ENCODE peak calls at places on chromosomes 16 and 17, in seven cellular contexts. F is body of pancreas, I is transverse colon, Z is upper lobe of left lung, J is OCI-LY7, S is ovary, H is stomach. X is an unnamed sample.
A peak's percentile ranks its signal among the peaks of the same experiment; 100 is the strongest.

GRCh38 chr17:64420143-64420670 is 28.7 kb upstream of the MILR1 start:
- DNase-seq in S (no peak), I (no peak), F (peak; percentile 19), Z (peak; percentile 35), H (no peak), J (peak; percentile 87), X (no peak)

GRCh38 chr17:14321980-14322776 is 21.3 kb downstream of the HS3ST3B1 start:
- DNase-seq in Z (no peak), S (no peak), H (no peak), I (no peak), F (no peak), J (no peak), X (no peak)

GRCh38 chr17:39236981-39237441 is 11.3 kb upstream of the STAC2 start:
- DNase-seq in H (no peak), F (no peak), Z (no peak), J (no peak), I (no peak), S (no peak), X (no peak)

GRCh38 chr16:46884513-46885293 is 541 bp downstream of the GPT2 start:
- DNase-seq in H (no peak), I (peak; percentile 28), Z (no peak), J (peak; percentile 55), F (peak; percentile 67), S (no peak), X (no peak)

GRCh38 chr16:17657037-17657436 is 186.3 kb upstream of the XYLT1 start:
- DNase-seq in F (no peak), J (no peak), H (no peak), Z (no peak), I (no peak), S (no peak), X (no peak)

GRCh38 chr17:46848534-46848933 is 2.8 kb upstream of the WNT9B start:
- DNase-seq in I (no peak), H (no peak), J (no peak), S (no peak), F (no peak), Z (no peak), X (no peak)

GRCh38 chr17:44223574-44224046 is 4.1 kb upstream of the UBTF start:
- DNase-seq in H (no peak), I (peak; percentile 62), J (no peak), S (peak; percentile 53), Z (no peak), F (peak; percentile 94), X (no peak)

GRCh38 chr16:66845791-66846221 is 1.6 kb downstream of the CA7 start:
- DNase-seq in H (no peak), Z (no peak), I (no peak), J (no peak), F (peak; percentile 24), S (no peak), X (no peak)

GRCh38 chr17:59754547-59754946 is 47.1 kb downstream of the VMP1 start:
- DNase-seq in Z (no peak), S (no peak), J (no peak), I (no peak), F (no peak), H (no peak), X (no peak)

GRCh38 chr17:19288453-19288852 is 51.3 kb downstream of the EPN2 start:
- DNase-seq in H (no peak), Z (no peak), J (no peak), I (no peak), F (no peak), S (no peak), X (no peak)

GRCh38 chr17:12599185-12599920 is 66.3 kb upstream of the MYOCD start:
- DNase-seq in F (no peak), Z (no peak), J (no peak), S (no peak), I (no peak), H (no peak), X (no peak)

GRCh38 chr17:34177642-34178041 is 77.4 kb upstream of the CCL2 start:
- DNase-seq in I (no peak), F (no peak), Z (no peak), J (no peak), H (no peak), S (no peak), X (no peak)

GRCh38 chr16:3266873-3267537 is 10.6 kb upstream of the MEFV start:
- DNase-seq in I (no peak), J (peak; percentile 64), F (no peak), S (no peak), H (no peak), Z (no peak), X (no peak)

GRCh38 chr17:48505788-48506187 is 25.0 kb downstream of the HOXB1 start:
- DNase-seq in F (no peak), I (no peak), J (peak; percentile 37), Z (no peak), H (no peak), S (no peak), X (no peak)

GRCh38 chr16:14300631-14301149 is 229.6 kb downstream of the MRTFB start:
- DNase-seq in S (peak; percentile 85), F (peak; percentile 85), Z (peak; percentile 78), I (peak; percentile 69), J (peak; percentile 86), H (peak; percentile 72), X (peak; percentile 65)

GRCh38 chr17:29151567-29151966 is 28.6 kb downstream of the MYO18A start:
- DNase-seq in H (no peak), Z (no peak), S (no peak), F (peak; percentile 33), J (no peak), I (no peak), X (no peak)

GRCh38 chr16:28882476-28883180 is 4.3 kb downstream of the ATP2A1 start:
- DNase-seq in J (no peak), I (no peak), S (no peak), H (no peak), Z (no peak), F (no peak), X (no peak)

GRCh38 chr17:43917016-43917347 is 9.6 kb upstream of the MPP2 start:
- DNase-seq in S (no peak), I (no peak), H (no peak), Z (no peak), J (no peak), F (no peak), X (no peak)

GRCh38 chr16:80540516-80541305 is at the start of gene DYNLRB2:
- DNase-seq in Z (peak; percentile 91), J (peak; percentile 82), F (peak; percentile 97), I (peak; percentile 95), S (peak; percentile 92), H (peak; percentile 95), X (peak; percentile 95)

GRCh38 chr16:80530479-80530878 is 10.3 kb upstream of the DYNLRB2 start:
- DNase-seq in Z (no peak), I (no peak), F (no peak), S (no peak), H (no peak), J (no peak), X (no peak)

GRCh38 chr16:80541306-80541694 is 507 bp downstream of the DYNLRB2 start:
- DNase-seq in I (no peak), S (no peak), F (no peak), Z (no peak), H (no peak), J (no peak), X (no peak)

DNA sequence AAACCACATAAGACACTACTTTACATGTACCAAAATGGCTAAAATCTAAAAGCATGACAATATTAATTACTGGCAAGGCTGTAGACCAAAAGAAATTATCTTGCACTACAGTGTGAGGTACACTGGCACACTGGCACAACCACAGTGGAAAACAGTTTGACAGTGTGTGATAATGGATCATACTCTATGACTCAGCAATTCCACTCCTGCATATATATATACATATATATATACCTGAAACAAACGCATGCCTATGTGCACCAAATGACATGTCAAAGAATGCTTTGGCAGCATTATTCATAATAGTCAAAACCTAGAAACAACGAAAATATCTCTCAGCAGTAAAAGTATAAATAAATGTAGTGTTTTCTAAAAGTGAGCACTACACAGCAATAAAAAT is 4.5 kb upstream of the DYNLRB2 start:
- DNase-seq in J (no peak), H (no peak), I (no peak), F (no peak), S (no peak), Z (no peak), X (no peak)
- H3K9me3 ChIP-seq in J (no peaks in the 10 kb centered on the region), H (no peaks in the 10 kb centered on the region), I (no peaks in the 10 kb centered on the region), F (no peaks in the 10 kb centered on the region), S (no peaks in the 10 kb centered on the region), Z (no peaks in the 10 kb centered on the region), X (no peaks in the 10 kb centered on the region)

GRCh38 chr17:28071179-28071578 is 28.7 kb downstream of the NLK start:
- DNase-seq in H (no peak), I (no peak), F (no peak), J (no peak), S (no peak), Z (no peak), X (no peak)

GRCh38 chr17:28076138-28076537 is 33.7 kb downstream of the NLK start:
- DNase-seq in Z (no peak), J (peak; percentile 34), H (no peak), I (no peak), F (no peak), S (no peak), X (no peak)

GRCh38 chr17:28072935-28073533 is 30.6 kb downstream of the NLK start:
- DNase-seq in Z (no peak), H (no peak), I (no peak), S (no peak), J (no peak), F (no peak), X (no peak)

GRCh38 chr17:28071891-28072606 is 29.6 kb downstream of the NLK start:
- DNase-seq in S (no peak), J (peak; percentile 65), H (no peak), F (no peak), I (no peak), Z (no peak), X (no peak)

GRCh38 chr17:28074010-28074409 is 31.5 kb downstream of the NLK start:
- DNase-seq in I (no peak), H (no peak), Z (no peak), S (no peak), J (peak; percentile 6), F (no peak), X (no peak)
- H3K9me3 ChIP-seq in I (peaks cover 12% of the 10 kb centered on the region), H (peaks cover 15% of the 10 kb centered on the region), Z (peaks cover 4% of the 10 kb centered on the region), S (no peaks in the 10 kb centered on the region), J (peaks cover 20% of the 10 kb centered on the region), F (no peaks in the 10 kb centered on the region), X (peaks cover 11% of the 10 kb centered on the region)

GRCh38 chr16:10708969-10709368 is 14.2 kb upstream of the TEKT5 start:
- DNase-seq in J (no peak), Z (no peak), I (no peak), H (no peak), F (no peak), S (no peak), X (no peak)
- H3K9me3 ChIP-seq in J (peaks cover 8% of the 10 kb centered on the region), Z (no peaks in the 10 kb centered on the region), I (no peaks in the 10 kb centered on the region), H (no peaks in the 10 kb centered on the region), F (no peaks in the 10 kb centered on the region), S (no peaks in the 10 kb centered on the region), X (no peaks in the 10 kb centered on the region)

GRCh38 chr16:31780342-31780741 is 93.3 kb upstream of the ZNF267 start:
- DNase-seq in J (no peak), S (no peak), F (no peak), H (no peak), Z (no peak), I (no peak), X (no peak)
- H3K9me3 ChIP-seq in J (peaks cover 12% of the 10 kb centered on the region), S (no peaks in the 10 kb centered on the region), F (peaks cover 50% of the 10 kb centered on the region), H (peaks cover 100% of the 10 kb centered on the region), Z (peaks cover 84% of the 10 kb centered on the region), I (peaks cover 46% of the 10 kb centered on the region), X (peaks cover 80% of the 10 kb centered on the region)

DNA sequence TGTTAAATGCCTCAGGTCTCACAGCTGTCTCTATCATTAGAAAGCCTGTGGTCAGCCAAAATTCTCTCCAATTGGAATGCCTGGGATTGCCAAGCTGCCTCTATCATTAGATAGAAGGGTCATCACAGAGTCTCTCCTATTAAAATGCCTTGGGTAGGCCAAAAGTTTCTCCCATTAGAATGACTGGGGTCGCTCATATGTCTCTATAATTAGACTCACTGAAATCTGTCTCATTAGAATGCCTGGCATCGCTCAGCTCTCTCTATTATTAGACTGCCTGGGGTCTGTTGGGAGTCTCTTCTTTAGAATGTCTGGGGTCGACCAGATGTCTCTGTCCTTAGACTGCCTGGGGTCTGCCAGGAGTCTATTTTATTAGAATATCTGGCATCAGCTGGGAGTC is 2265.1 kb downstream of the TP53TG3F start:
- DNase-seq in F (no peak), J (no peak), H (no peak), I (no peak), Z (no peak), S (no peak), X (no peak)
- H3K9me3 ChIP-seq in F (peaks cover 10% of the 10 kb centered on the region), J (no peaks in the 10 kb centered on the region), H (peaks cover 94% of the 10 kb centered on the region), I (no peaks in the 10 kb centered on the region), Z (peaks cover 71% of the 10 kb centered on the region), S (no peaks in the 10 kb centered on the region), X (peaks cover 17% of the 10 kb centered on the region)

X was measured in lower lobe of right lung.